ENCODE peak calls at places on chromosomes 16 and 17, in four cellular contexts. One of them, this sample, is unnamed.

GRCh38 chr17:7947651-7948050 is 15.6 kb downstream of the CNTROB start:
- DNase-seq in suprapubic skin: no peak
- DNase-seq in C1 segment of cervical spinal cord: no peak
- DNase-seq in activated naive CD4-positive, alpha-beta T cell: no peak
- DNase-seq in this sample: no peak

GRCh38 chr17:45332989-45333701 is 16.3 kb upstream of the MAP3K14 start:
- DNase-seq in suprapubic skin: peak
- DNase-seq in C1 segment of cervical spinal cord: no peak
- DNase-seq in activated naive CD4-positive, alpha-beta T cell: no peak
- DNase-seq in this sample: no peak

GRCh38 chr16:50302472-50303005 is 36.2 kb downstream of the ADCY7 start:
- DNase-seq in suprapubic skin: peak
- DNase-seq in C1 segment of cervical spinal cord: no peak
- DNase-seq in activated naive CD4-positive, alpha-beta T cell: no peak
- DNase-seq in this sample: peak

GRCh38 chr17:62963296-62963695 is 2.7 kb upstream of the TANC2 start:
- DNase-seq in suprapubic skin: no peak
- DNase-seq in C1 segment of cervical spinal cord: no peak
- DNase-seq in activated naive CD4-positive, alpha-beta T cell: no peak
- DNase-seq in this sample: no peak

GRCh38 chr16:1823821-1824220 is 2.8 kb downstream of the HAGH start:
- DNase-seq in suprapubic skin: peak
- DNase-seq in C1 segment of cervical spinal cord: no peak
- DNase-seq in activated naive CD4-positive, alpha-beta T cell: no peak
- DNase-seq in this sample: no peak

GRCh38 chr17:27747462-27748359 is 52.6 kb downstream of the NOS2 start:
- DNase-seq in suprapubic skin: no peak
- DNase-seq in C1 segment of cervical spinal cord: no peak
- DNase-seq in activated naive CD4-positive, alpha-beta T cell: no peak
- DNase-seq in this sample: no peak

GRCh38 chr16:57846078-57846697 is 43.9 kb upstream of the KIFC3 start:
- DNase-seq in suprapubic skin: no peak
- DNase-seq in C1 segment of cervical spinal cord: no peak
- DNase-seq in activated naive CD4-positive, alpha-beta T cell: no peak
- DNase-seq in this sample: no peak

GRCh38 chr17:57459286-57459915 is 203.1 kb downstream of the MSI2 start:
- DNase-seq in suprapubic skin: no peak
- DNase-seq in C1 segment of cervical spinal cord: no peak
- DNase-seq in activated naive CD4-positive, alpha-beta T cell: no peak
- DNase-seq in this sample: no peak

GRCh38 chr16:64051826-64052225 is 1070.0 kb downstream of the CDH11 start:
- DNase-seq in suprapubic skin: no peak
- DNase-seq in C1 segment of cervical spinal cord: no peak
- DNase-seq in activated naive CD4-positive, alpha-beta T cell: no peak
- DNase-seq in this sample: no peak

GRCh38 chr17:80963812-80964211 is 27.8 kb upstream of the CHMP6 start:
- DNase-seq in suprapubic skin: no peak
- DNase-seq in C1 segment of cervical spinal cord: no peak
- DNase-seq in activated naive CD4-positive, alpha-beta T cell: no peak
- DNase-seq in this sample: no peak

GRCh38 chr16:30557397-30557949 is 701 bp downstream of the ZNF764 start:
- DNase-seq in suprapubic skin: no peak
- DNase-seq in C1 segment of cervical spinal cord: no peak
- DNase-seq in activated naive CD4-positive, alpha-beta T cell: no peak
- DNase-seq in this sample: no peak

GRCh38 chr16:84059946-84060901 is 17.6 kb upstream of the SLC38A8 start:
- DNase-seq in suprapubic skin: no peak
- DNase-seq in C1 segment of cervical spinal cord: no peak
- DNase-seq in activated naive CD4-positive, alpha-beta T cell: no peak
- DNase-seq in this sample: no peak

GRCh38 chr17:80968602-80969029 is 23.0 kb upstream of the CHMP6 start:
- DNase-seq in suprapubic skin: no peak
- DNase-seq in C1 segment of cervical spinal cord: peak
- DNase-seq in activated naive CD4-positive, alpha-beta T cell: no peak
- DNase-seq in this sample: no peak

GRCh38 chr17:62737513-62737912 is 70.6 kb downstream of the MARCHF10 start:
- DNase-seq in suprapubic skin: no peak
- DNase-seq in C1 segment of cervical spinal cord: no peak
- DNase-seq in activated naive CD4-positive, alpha-beta T cell: no peak
- DNase-seq in this sample: no peak

GRCh38 chr17:34755981-34756669 is 176.7 kb downstream of the TMEM132E start:
- DNase-seq in suprapubic skin: peak
- DNase-seq in C1 segment of cervical spinal cord: no peak
- DNase-seq in activated naive CD4-positive, alpha-beta T cell: no peak
- DNase-seq in this sample: no peak

GRCh38 chr17:50027639-50028206 is 28.2 kb upstream of the ITGA3 start:
- DNase-seq in suprapubic skin: no peak
- DNase-seq in C1 segment of cervical spinal cord: no peak
- DNase-seq in activated naive CD4-positive, alpha-beta T cell: no peak
- DNase-seq in this sample: no peak

GRCh38 chr17:28324776-28325175 is 5.8 kb downstream of the TMEM97 start:
- DNase-seq in suprapubic skin: no peak
- DNase-seq in C1 segment of cervical spinal cord: no peak
- DNase-seq in activated naive CD4-positive, alpha-beta T cell: no peak
- DNase-seq in this sample: no peak

GRCh38 chr16:12016166-12016947 is 39.8 kb downstream of the SNX29 start:
- DNase-seq in suprapubic skin: no peak
- DNase-seq in C1 segment of cervical spinal cord: no peak
- DNase-seq in activated naive CD4-positive, alpha-beta T cell: no peak
- DNase-seq in this sample: no peak

GRCh38 chr16:86538196-86538780 is 16.7 kb downstream of the MTHFSD start:
- DNase-seq in suprapubic skin: no peak
- DNase-seq in C1 segment of cervical spinal cord: no peak
- DNase-seq in activated naive CD4-positive, alpha-beta T cell: no peak
- DNase-seq in this sample: no peak

GRCh38 chr16:88464447-88465318 is 11.6 kb downstream of the ZFPM1 start:
- DNase-seq in suprapubic skin: no peak
- DNase-seq in C1 segment of cervical spinal cord: no peak
- DNase-seq in activated naive CD4-positive, alpha-beta T cell: no peak
- DNase-seq in this sample: no peak

GRCh38 chr17:44924107-44924544 is 8.8 kb upstream of the GFAP start:
- DNase-seq in suprapubic skin: no peak
- DNase-seq in C1 segment of cervical spinal cord: no peak
- DNase-seq in activated naive CD4-positive, alpha-beta T cell: no peak
- DNase-seq in this sample: no peak

GRCh38 chr16:84475643-84476240 is 28.7 kb downstream of the MEAK7 start:
- DNase-seq in suprapubic skin: peak
- DNase-seq in C1 segment of cervical spinal cord: no peak
- DNase-seq in activated naive CD4-positive, alpha-beta T cell: no peak
- DNase-seq in this sample: no peak

This sample was measured in activated B cell treated with CpG ODN at 0.5 μM for 24 hours.